ENCODE peak calls at places on chromosome 1, in nine cellular contexts. P is psoas muscle, X is brain microvascular endothelial cell, Z is GM10248, I is type B pancreatic cell, T is neural progenitor cell, K is transverse colon, Y is GM12865, W is K562. N is an unnamed sample.

GRCh38 chr1:71101839-71102376 is 21.1 kb upstream of the ZRANB2 start:
- DNase-seq in T (no peak), Y (no peak), Z (no peak), X (no peak), P (no peak), K (no peak), I (no peak), W (no peak), N (no peak)

GRCh38 chr1:6105763-6106162 is 60.1 kb downstream of the KCNAB2 start:
- DNase-seq in X (no peak), T (no peak), I (no peak), P (no peak), Z (no peak), K (no peak), Y (no peak), W (peak; percentile 55), N (no peak)

GRCh38 chr1:3001471-3002348 is 19.6 kb upstream of the ACTRT2 start:
- DNase-seq in Y (no peak), Z (no peak), I (no peak), K (peak; percentile 4), W (no peak), T (no peak), X (no peak), P (no peak), N (no peak)

GRCh38 chr1:115089443-115090340 is at the start of gene TSPAN2:
- DNase-seq in T (peak; percentile 92), Y (no peak), Z (no peak), W (peak; percentile 74), K (peak; percentile 78), X (peak; percentile 28), P (peak; percentile 64), I (no peak), N (no peak)

GRCh38 chr1:156912861-156913808 is 7.3 kb upstream of the LRRC71 start:
- DNase-seq in Z (no peak), W (peak; percentile 67), I (no peak), K (no peak), P (peak; percentile 64), Y (no peak), X (no peak), T (no peak), N (no peak)

GRCh38 chr1:33446590-33446989 is 15.7 kb upstream of the PHC2 start:
- DNase-seq in Y (no peak), W (no peak), Z (no peak), X (no peak), T (no peak), K (no peak), I (no peak), P (no peak), N (no peak)

GRCh38 chr1:39105841-39106765 is 80.0 kb downstream of the NDUFS5 start:
- DNase-seq in P (peak; percentile 70), I (no peak), X (no peak), Y (peak; percentile 71), W (peak; percentile 71), Z (peak; percentile 41), K (peak; percentile 50), T (peak; percentile 61), N (no peak)

GRCh38 chr1:1574721-1575537 is at the start of gene SSU72:
- DNase-seq in Y (peak; percentile 96), Z (peak; percentile 98), I (peak; percentile 95), T (peak; percentile 98), P (peak; percentile 97), K (peak; percentile 94), W (peak; percentile 94), X (peak; percentile 89), N (peak; percentile 92)

GRCh38 chr1:37721565-37721964 is 29.2 kb downstream of the CDCA8 start:
- DNase-seq in Y (no peak), Z (no peak), K (no peak), X (no peak), I (no peak), W (no peak), T (peak; percentile 30), P (no peak), N (no peak)

GRCh38 chr1:7770620-7770938 is 517 bp upstream of the VAMP3 start:
- DNase-seq in T (no peak), K (no peak), X (no peak), Y (no peak), W (no peak), Z (no peak), P (no peak), I (no peak), N (peak; percentile 24)

GRCh38 chr1:6868371-6869001 is 83.2 kb downstream of the CAMTA1 start:
- DNase-seq in X (no peak), Z (peak; percentile 22), I (no peak), W (no peak), Y (peak; percentile 25), K (no peak), P (no peak), T (no peak), N (no peak)

GRCh38 chr1:165882168-165882837 is 54.9 kb downstream of the UCK2 start:
- DNase-seq in Y (peak; percentile 32), W (no peak), K (no peak), P (no peak), Z (no peak), I (no peak), T (no peak), X (no peak), N (no peak)
- TF ChIP-seq CTCF in Y (no peak), W (peak; percentile 10), K (no peak), P (no peak), Z (no peak), I (no peak), T (no peak), X (no peak), N (no peak)

GRCh38 chr1:225707824-225708223 is 54.9 kb upstream of the ENAH start:
- DNase-seq in K (no peak), X (no peak), T (no peak), Y (no peak), W (no peak), I (no peak), Z (no peak), P (no peak), N (no peak)
- TF ChIP-seq CTCF in K (no peak), X (no peak), T (no peak), Y (no peak), W (no peak), I (no peak), Z (no peak), P (no peak), N (no peak)

GRCh38 chr1:170881268-170882265 is 53.8 kb upstream of the MROH9 start:
- DNase-seq in X (peak; percentile 56), K (no peak), P (no peak), W (no peak), Y (peak; percentile 64), Z (no peak), I (no peak), T (peak; percentile 25), N (no peak)
- TF ChIP-seq CTCF in X (peak; percentile 67), K (peak; percentile 45), P (peak; percentile 62), W (no peak), Y (peak; percentile 60), Z (peak; percentile 57), I (peak; percentile 75), T (peak; percentile 60), N (no peak)

GRCh38 chr1:12594490-12594889 is 23.5 kb downstream of the DHRS3 start:
- DNase-seq in Z (no peak), K (no peak), X (no peak), Y (no peak), I (no peak), P (peak; percentile 42), W (no peak), T (no peak), N (no peak)
- TF ChIP-seq CTCF in Z (no peak), K (no peak), X (peak; percentile 35), Y (no peak), I (no peak), P (no peak), W (no peak), T (no peak), N (no peak)